ENCODE peak calls at places on chromosomes 16 and 17, in seven cellular contexts. One of them, this sample, is unnamed.
A peak's percentile ranks its signal among the peaks of the same experiment; 100 is the strongest.

GRCh38 chr17:8124350-8125195 is 667 bp upstream of the HES7 start:
- DNase-seq in sigmoid colon: no peak
- DNase-seq in left ventricle myocardium inferior: no peak
- DNase-seq in Panc1: no peak
- DNase-seq in thyroid gland: no peak
- DNase-seq in lower lobe of right lung: no peak
- DNase-seq in mesendoderm: peak; percentile 45
- DNase-seq in this sample: no peak

GRCh38 chr17:10600551-10600950 is 51.1 kb upstream of the MYH2 start:
- DNase-seq in sigmoid colon: no peak
- DNase-seq in left ventricle myocardium inferior: no peak
- DNase-seq in Panc1: no peak
- DNase-seq in thyroid gland: no peak
- DNase-seq in lower lobe of right lung: no peak
- DNase-seq in mesendoderm: no peak
- DNase-seq in this sample: no peak

GRCh38 chr16:71426069-71426879 is 15.6 kb downstream of the TLE7 start:
- DNase-seq in sigmoid colon: no peak
- DNase-seq in left ventricle myocardium inferior: no peak
- DNase-seq in Panc1: peak; percentile 79
- DNase-seq in thyroid gland: peak; percentile 81
- DNase-seq in lower lobe of right lung: no peak
- DNase-seq in mesendoderm: peak; percentile 100
- DNase-seq in this sample: peak; percentile 82

GRCh38 chr17:77453613-77454559 is 313.1 kb downstream of the SEC14L1 start:
- DNase-seq in sigmoid colon: no peak
- DNase-seq in left ventricle myocardium inferior: no peak
- DNase-seq in Panc1: no peak
- DNase-seq in thyroid gland: no peak
- DNase-seq in lower lobe of right lung: no peak
- DNase-seq in mesendoderm: peak; percentile 34
- DNase-seq in this sample: no peak

GRCh38 chr16:68985268-68985667 is 120.2 kb upstream of the HAS3 start:
- DNase-seq in sigmoid colon: no peak
- DNase-seq in left ventricle myocardium inferior: no peak
- DNase-seq in Panc1: no peak
- DNase-seq in thyroid gland: no peak
- DNase-seq in lower lobe of right lung: no peak
- DNase-seq in mesendoderm: no peak
- DNase-seq in this sample: no peak

GRCh38 chr16:28162326-28162877 is 49.4 kb downstream of the XPO6 start:
- DNase-seq in sigmoid colon: no peak
- DNase-seq in left ventricle myocardium inferior: no peak
- DNase-seq in Panc1: no peak
- DNase-seq in thyroid gland: peak; percentile 66
- DNase-seq in lower lobe of right lung: no peak
- DNase-seq in mesendoderm: no peak
- DNase-seq in this sample: no peak

GRCh38 chr16:83727018-83727417 is 80.8 kb upstream of the HSBP1 start:
- DNase-seq in sigmoid colon: no peak
- DNase-seq in left ventricle myocardium inferior: no peak
- DNase-seq in Panc1: no peak
- DNase-seq in thyroid gland: no peak
- DNase-seq in lower lobe of right lung: no peak
- DNase-seq in mesendoderm: no peak
- DNase-seq in this sample: peak; percentile 20

GRCh38 chr16:81758376-81758775 is 20.7 kb upstream of the PLCG2 start:
- DNase-seq in sigmoid colon: no peak
- DNase-seq in left ventricle myocardium inferior: no peak
- DNase-seq in Panc1: no peak
- DNase-seq in thyroid gland: no peak
- DNase-seq in lower lobe of right lung: no peak
- DNase-seq in mesendoderm: no peak
- DNase-seq in this sample: no peak

GRCh38 chr17:71338396-71338795 is 782.4 kb upstream of the SOX9 start:
- DNase-seq in sigmoid colon: no peak
- DNase-seq in left ventricle myocardium inferior: no peak
- DNase-seq in Panc1: no peak
- DNase-seq in thyroid gland: no peak
- DNase-seq in lower lobe of right lung: no peak
- DNase-seq in mesendoderm: no peak
- DNase-seq in this sample: no peak

GRCh38 chr17:29155235-29155965 is 24.8 kb downstream of the MYO18A start:
- DNase-seq in sigmoid colon: no peak
- DNase-seq in left ventricle myocardium inferior: no peak
- DNase-seq in Panc1: no peak
- DNase-seq in thyroid gland: no peak
- DNase-seq in lower lobe of right lung: peak; percentile 70
- DNase-seq in mesendoderm: peak; percentile 86
- DNase-seq in this sample: no peak

GRCh38 chr16:75282811-75283281 is 31.4 kb upstream of the BCAR1 start:
- DNase-seq in sigmoid colon: no peak
- DNase-seq in left ventricle myocardium inferior: no peak
- DNase-seq in Panc1: no peak
- DNase-seq in thyroid gland: no peak
- DNase-seq in lower lobe of right lung: no peak
- DNase-seq in mesendoderm: peak; percentile 50
- DNase-seq in this sample: no peak

GRCh38 chr17:16398270-16399267 is 16.8 kb upstream of the TRPV2 start:
- DNase-seq in sigmoid colon: no peak
- DNase-seq in left ventricle myocardium inferior: no peak
- DNase-seq in Panc1: no peak
- DNase-seq in thyroid gland: no peak
- DNase-seq in lower lobe of right lung: no peak
- DNase-seq in mesendoderm: peak; percentile 80
- DNase-seq in this sample: no peak

GRCh38 chr16:4315185-4316102 is at the start of gene GLIS2:
- DNase-seq in sigmoid colon: peak; percentile 88
- DNase-seq in left ventricle myocardium inferior: peak; percentile 84
- DNase-seq in Panc1: no peak
- DNase-seq in thyroid gland: peak; percentile 85
- DNase-seq in lower lobe of right lung: peak; percentile 83
- DNase-seq in mesendoderm: peak; percentile 91
- DNase-seq in this sample: peak; percentile 52

GRCh38 chr17:66625321-66625767 is 209.6 kb upstream of the CACNG5 start:
- DNase-seq in sigmoid colon: no peak
- DNase-seq in left ventricle myocardium inferior: no peak
- DNase-seq in Panc1: no peak
- DNase-seq in thyroid gland: no peak
- DNase-seq in lower lobe of right lung: no peak
- DNase-seq in mesendoderm: peak; percentile 45
- DNase-seq in this sample: no peak

GRCh38 chr17:38569701-38570512 is 35.8 kb downstream of the SRCIN1 start:
- DNase-seq in sigmoid colon: no peak
- DNase-seq in left ventricle myocardium inferior: no peak
- DNase-seq in Panc1: no peak
- DNase-seq in thyroid gland: no peak
- DNase-seq in lower lobe of right lung: no peak
- DNase-seq in mesendoderm: no peak
- DNase-seq in this sample: no peak

GRCh38 chr16:48382131-48382530 is 3.1 kb downstream of the SIAH1 start:
- DNase-seq in sigmoid colon: no peak
- DNase-seq in left ventricle myocardium inferior: no peak
- DNase-seq in Panc1: no peak
- DNase-seq in thyroid gland: no peak
- DNase-seq in lower lobe of right lung: no peak
- DNase-seq in mesendoderm: no peak
- DNase-seq in this sample: no peak

GRCh38 chr16:48384305-48384981 is 770 bp downstream of the SIAH1 start:
- DNase-seq in sigmoid colon: peak; percentile 81
- DNase-seq in left ventricle myocardium inferior: peak; percentile 71
- DNase-seq in Panc1: no peak
- DNase-seq in thyroid gland: peak; percentile 72
- DNase-seq in lower lobe of right lung: peak; percentile 80
- DNase-seq in mesendoderm: peak; percentile 66
- DNase-seq in this sample: peak; percentile 77

GRCh38 chr16:48383877-48384304 is 1.3 kb downstream of the SIAH1 start:
- DNase-seq in sigmoid colon: no peak
- DNase-seq in left ventricle myocardium inferior: no peak
- DNase-seq in Panc1: no peak
- DNase-seq in thyroid gland: peak; percentile 19
- DNase-seq in lower lobe of right lung: no peak
- DNase-seq in mesendoderm: peak; percentile 81
- DNase-seq in this sample: peak; percentile 26

GRCh38 chr16:48384982-48385271 is 286 bp downstream of the SIAH1 start:
- DNase-seq in sigmoid colon: no peak
- DNase-seq in left ventricle myocardium inferior: peak; percentile 54
- DNase-seq in Panc1: no peak
- DNase-seq in thyroid gland: peak; percentile 60
- DNase-seq in lower lobe of right lung: no peak
- DNase-seq in mesendoderm: no peak
- DNase-seq in this sample: no peak

DNA sequence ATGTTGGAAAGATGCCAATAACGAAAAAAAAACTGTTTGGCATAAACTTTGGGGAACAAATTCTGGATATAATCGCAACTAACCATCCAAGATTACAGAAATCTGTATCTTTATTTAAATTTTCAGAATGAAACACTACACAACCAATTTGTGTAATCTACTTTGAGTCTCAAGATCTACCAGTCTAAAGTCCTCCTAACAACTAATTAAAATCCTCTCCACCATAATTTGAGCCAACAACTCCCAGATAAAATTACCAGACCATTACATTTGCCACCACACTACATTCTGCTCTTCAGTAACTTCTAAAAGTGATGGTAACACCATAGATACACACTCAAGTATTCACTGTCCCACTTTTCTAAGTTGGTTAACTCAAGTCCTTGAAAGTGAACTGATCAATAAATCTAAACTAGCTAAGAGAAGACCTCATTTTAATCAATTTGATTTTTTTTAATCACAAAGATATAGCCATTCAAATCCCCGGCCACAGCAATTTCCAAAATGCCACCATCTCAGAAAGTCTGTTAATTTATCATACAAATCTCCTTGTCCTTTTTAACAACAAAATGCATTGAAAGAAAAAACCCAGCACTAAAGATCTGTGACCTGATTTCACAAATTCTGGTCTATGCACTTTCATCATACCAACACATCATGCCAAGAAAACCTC is 1.9 kb downstream of the SIAH1 start:
- DNase-seq in sigmoid colon: no peak
- DNase-seq in left ventricle myocardium inferior: no peak
- DNase-seq in Panc1: no peak
- DNase-seq in thyroid gland: no peak
- DNase-seq in lower lobe of right lung: no peak
- DNase-seq in mesendoderm: no peak
- DNase-seq in this sample: no peak
- H3K4me1 ChIP-seq in sigmoid colon: peaks cover 58% of the 10 kb centered on the region
- H3K4me1 ChIP-seq in left ventricle myocardium inferior: peaks cover 69% of the 10 kb centered on the region
- H3K4me1 ChIP-seq in Panc1: peaks cover 14% of the 10 kb centered on the region
- H3K4me1 ChIP-seq in thyroid gland: peaks cover 45% of the 10 kb centered on the region
- H3K4me1 ChIP-seq in lower lobe of right lung: peaks cover 65% of the 10 kb centered on the region
- H3K4me1 ChIP-seq in mesendoderm: peaks cover 4% of the 10 kb centered on the region
- H3K4me1 ChIP-seq in this sample: peaks cover 58% of the 10 kb centered on the region

GRCh38 chr16:2024026-2024425 is 2.7 kb upstream of the NHERF2 start:
- DNase-seq in sigmoid colon: no peak
- DNase-seq in left ventricle myocardium inferior: peak; percentile 17
- DNase-seq in Panc1: no peak
- DNase-seq in thyroid gland: no peak
- DNase-seq in lower lobe of right lung: no peak
- DNase-seq in mesendoderm: no peak
- DNase-seq in this sample: no peak
- H3K4me1 ChIP-seq in sigmoid colon: peaks cover 60% of the 10 kb centered on the region
- H3K4me1 ChIP-seq in left ventricle myocardium inferior: peaks cover 77% of the 10 kb centered on the region
- H3K4me1 ChIP-seq in Panc1: peaks cover 32% of the 10 kb centered on the region
- H3K4me1 ChIP-seq in thyroid gland: peaks cover 11% of the 10 kb centered on the region
- H3K4me1 ChIP-seq in lower lobe of right lung: peaks cover 67% of the 10 kb centered on the region
- H3K4me1 ChIP-seq in mesendoderm: no peaks in the 10 kb centered on the region
- H3K4me1 ChIP-seq in this sample: peaks cover 26% of the 10 kb centered on the region

GRCh38 chr17:44796731-44797130 is 33.4 kb downstream of the GJC1 start:
- DNase-seq in sigmoid colon: no peak
- DNase-seq in left ventricle myocardium inferior: no peak
- DNase-seq in Panc1: no peak
- DNase-seq in thyroid gland: no peak
- DNase-seq in lower lobe of right lung: no peak
- DNase-seq in mesendoderm: no peak
- DNase-seq in this sample: no peak

GRCh38 chr17:44795421-44795820 is 34.7 kb downstream of the GJC1 start:
- DNase-seq in sigmoid colon: no peak
- DNase-seq in left ventricle myocardium inferior: no peak
- DNase-seq in Panc1: no peak
- DNase-seq in thyroid gland: no peak
- DNase-seq in lower lobe of right lung: no peak
- DNase-seq in mesendoderm: no peak
- DNase-seq in this sample: no peak

GRCh38 chr17:44795928-44796327 is 34.2 kb downstream of the GJC1 start:
- DNase-seq in sigmoid colon: no peak
- DNase-seq in left ventricle myocardium inferior: no peak
- DNase-seq in Panc1: no peak
- DNase-seq in thyroid gland: no peak
- DNase-seq in lower lobe of right lung: no peak
- DNase-seq in mesendoderm: no peak
- DNase-seq in this sample: no peak

GRCh38 chr17:44797809-44798208 is 32.3 kb downstream of the GJC1 start:
- DNase-seq in sigmoid colon: peak; percentile 82
- DNase-seq in left ventricle myocardium inferior: no peak
- DNase-seq in Panc1: no peak
- DNase-seq in thyroid gland: no peak
- DNase-seq in lower lobe of right lung: no peak
- DNase-seq in mesendoderm: no peak
- DNase-seq in this sample: no peak

DNA sequence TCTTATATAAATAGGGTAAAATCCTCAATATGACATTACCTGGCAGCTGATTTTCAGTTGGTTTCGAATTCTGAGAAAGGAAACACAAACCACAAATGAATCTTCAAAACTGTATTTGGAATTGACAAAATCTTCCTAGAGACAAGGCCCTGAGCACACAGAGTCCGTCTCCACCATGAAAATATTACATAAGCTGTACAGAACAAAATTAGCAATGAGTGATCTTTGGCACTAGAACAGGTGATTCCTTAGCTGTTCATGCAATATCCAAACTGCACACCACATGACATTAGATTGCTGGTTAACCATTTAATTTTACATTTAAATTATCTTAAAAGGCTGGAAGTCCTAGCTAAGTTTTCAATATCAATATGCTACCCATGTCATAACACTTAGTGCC is 31.7 kb downstream of the GJC1 start:
- DNase-seq in sigmoid colon: no peak
- DNase-seq in left ventricle myocardium inferior: no peak
- DNase-seq in Panc1: no peak
- DNase-seq in thyroid gland: no peak
- DNase-seq in lower lobe of right lung: no peak
- DNase-seq in mesendoderm: no peak
- DNase-seq in this sample: no peak
- H3K4me1 ChIP-seq in sigmoid colon: peaks cover 78% of the 10 kb centered on the region
- H3K4me1 ChIP-seq in left ventricle myocardium inferior: peaks cover 84% of the 10 kb centered on the region
- H3K4me1 ChIP-seq in Panc1: peaks cover 36% of the 10 kb centered on the region
- H3K4me1 ChIP-seq in thyroid gland: no peaks in the 10 kb centered on the region
- H3K4me1 ChIP-seq in lower lobe of right lung: peaks cover 16% of the 10 kb centered on the region
- H3K4me1 ChIP-seq in mesendoderm: no peaks in the 10 kb centered on the region
- H3K4me1 ChIP-seq in this sample: no peaks in the 10 kb centered on the region

DNA sequence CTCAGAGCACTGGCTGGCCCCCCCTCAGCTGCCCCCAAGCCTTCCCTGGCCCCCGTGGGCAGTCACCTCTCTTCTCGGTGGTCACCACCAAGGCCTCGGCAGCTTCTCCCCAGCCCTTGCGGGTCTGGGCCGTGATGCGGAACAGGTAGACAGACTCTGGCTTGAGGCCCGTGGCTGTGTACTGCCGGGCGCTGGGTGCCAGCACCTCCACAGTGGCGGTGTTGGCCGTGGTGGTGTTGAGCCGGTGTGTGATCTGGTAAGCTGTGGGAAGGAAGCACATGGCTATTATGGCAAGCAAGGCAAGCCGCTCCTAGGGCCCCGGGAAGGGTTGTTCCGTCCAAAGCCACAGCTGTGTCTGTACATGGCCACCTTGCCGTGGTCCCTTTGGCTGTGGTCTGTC is 78.4 kb upstream of the CDC42EP4 start:
- DNase-seq in sigmoid colon: no peak
- DNase-seq in left ventricle myocardium inferior: no peak
- DNase-seq in Panc1: no peak
- DNase-seq in thyroid gland: no peak
- DNase-seq in lower lobe of right lung: peak; percentile 40
- DNase-seq in mesendoderm: no peak
- DNase-seq in this sample: no peak
- H3K4me1 ChIP-seq in sigmoid colon: no peaks in the 10 kb centered on the region
- H3K4me1 ChIP-seq in left ventricle myocardium inferior: no peaks in the 10 kb centered on the region
- H3K4me1 ChIP-seq in Panc1: no peaks in the 10 kb centered on the region
- H3K4me1 ChIP-seq in thyroid gland: no peaks in the 10 kb centered on the region
- H3K4me1 ChIP-seq in lower lobe of right lung: no peaks in the 10 kb centered on the region
- H3K4me1 ChIP-seq in mesendoderm: no peaks in the 10 kb centered on the region
- H3K4me1 ChIP-seq in this sample: no peaks in the 10 kb centered on the region

This sample was measured in testis.